ENCODE peak calls at places on chromosomes 4 and X, in five cellular contexts. K, J, W, S and D are unnamed samples.

GRCh38 chr4:173046818-173047217 is 121.8 kb upstream of the GALNT7 start:
- DNase-seq in K (no peak), J (no peak), W (no peak), S (no peak), D (peak; percentile 87)

GRCh38 chr4:57191523-57192034 is 81.4 kb upstream of the IGFBP7 start:
- DNase-seq in K (no peak), W (peak; percentile 37), J (no peak), S (peak; percentile 19), D (peak; percentile 51)

GRCh38 chrX:105488731-105489130 is 268.2 kb upstream of the TEX13A start:
- DNase-seq in K (no peak), S (no peak), W (no peak), J (no peak), D (no peak)

GRCh38 chrX:97490656-97491055 is 606.9 kb downstream of the RPA4 start:
- DNase-seq in K (no peak), W (no peak), S (no peak), J (no peak), D (no peak)

GRCh38 chr4:112492321-112492720 is 23.7 kb downstream of the NEUROG2 start:
- DNase-seq in J (no peak), W (no peak), S (no peak), K (no peak), D (no peak)

GRCh38 chrX:39152106-39152649 is 350.9 kb downstream of the MID1IP1 start:
- DNase-seq in K (peak; percentile 58), W (peak; percentile 54), S (no peak), J (peak; percentile 58), D (no peak)

GRCh38 chr4:152581536-152582160 is 45.8 kb upstream of the FBXW7 start:
- DNase-seq in K (no peak), S (no peak), W (no peak), J (peak; percentile 12), D (no peak)

GRCh38 chr4:7021930-7022658 is 21.1 kb upstream of the TADA2B start:
- DNase-seq in W (no peak), K (no peak), S (no peak), J (no peak), D (peak; percentile 83)

GRCh38 chrX:13008189-13008533 is 33.3 kb downstream of the TMSB4X start:
- DNase-seq in W (no peak), J (peak; percentile 61), K (no peak), S (no peak), D (no peak)

GRCh38 chrX:133983243-133983973 is 2.0 kb downstream of the GPC3 start:
- DNase-seq in J (no peak), S (no peak), K (no peak), W (no peak), D (no peak)

GRCh38 chr4:148026022-148026421 is 294.1 kb downstream of the ARHGAP10 start:
- DNase-seq in J (no peak), S (no peak), K (no peak), W (no peak), D (no peak)

GRCh38 chr4:148023782-148024181 is 291.9 kb downstream of the ARHGAP10 start:
- DNase-seq in W (no peak), S (no peak), K (no peak), J (no peak), D (no peak)

GRCh38 chr4:148022975-148023374 is 291.1 kb downstream of the ARHGAP10 start:
- DNase-seq in J (no peak), K (no peak), S (no peak), W (no peak), D (no peak)

GRCh38 chr4:148017801-148018200 is 285.9 kb downstream of the ARHGAP10 start:
- DNase-seq in J (no peak), K (no peak), W (no peak), S (no peak), D (no peak)

GRCh38 chr4:148021706-148022105 is 289.8 kb downstream of the ARHGAP10 start:
- DNase-seq in K (no peak), S (no peak), W (no peak), J (no peak), D (no peak)
- TF ChIP-seq CTCF in K (no peak), S (no peak), W (no peak), J (no peak), D (no peak)

GRCh38 chrX:71181910-71182799 is 37.5 kb downstream of the NLGN3 start:
- DNase-seq in S (peak; percentile 89), K (peak; percentile 89), W (peak; percentile 89), J (peak; percentile 96), D (peak; percentile 89)

GRCh38 chrX:71177327-71177726 is 32.7 kb downstream of the NLGN3 start:
- DNase-seq in K (no peak), J (no peak), W (no peak), S (no peak), D (no peak)

GRCh38 chrX:71175531-71175930 is 30.9 kb downstream of the NLGN3 start:
- DNase-seq in J (no peak), W (no peak), K (no peak), S (no peak), D (no peak)

GRCh38 chrX:71181558-71181909 is 36.9 kb downstream of the NLGN3 start:
- DNase-seq in J (peak; percentile 83), K (no peak), W (peak; percentile 23), S (peak; percentile 41), D (no peak)

DNA sequence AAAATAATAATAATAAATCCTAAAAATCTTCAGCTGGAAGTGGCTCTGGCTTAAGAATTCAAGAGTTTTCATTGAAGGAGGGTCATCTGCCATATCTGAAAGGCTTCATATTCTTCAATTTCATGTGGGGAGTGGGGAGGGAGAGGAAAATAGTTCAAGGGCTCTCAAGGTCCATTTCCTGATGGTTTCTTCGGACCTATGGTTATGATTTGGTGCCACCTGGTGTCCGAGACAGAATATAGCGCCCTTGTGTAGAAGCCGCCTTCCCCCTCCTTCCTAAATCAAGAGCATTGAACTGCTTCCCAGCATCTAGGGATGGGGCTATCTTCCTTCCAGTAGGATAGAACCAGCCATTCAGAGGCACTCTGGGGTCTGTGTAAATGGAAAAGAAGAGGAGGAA is 34.3 kb downstream of the NLGN3 start:
- DNase-seq in S (peak; percentile 33), J (peak; percentile 79), K (no peak), W (peak; percentile 59), D (peak; percentile 2)
- TF ChIP-seq CTCF in S (peak; percentile 52), J (peak; percentile 44), K (peak; percentile 59), W (peak; percentile 53), D (peak; percentile 67)

DNA sequence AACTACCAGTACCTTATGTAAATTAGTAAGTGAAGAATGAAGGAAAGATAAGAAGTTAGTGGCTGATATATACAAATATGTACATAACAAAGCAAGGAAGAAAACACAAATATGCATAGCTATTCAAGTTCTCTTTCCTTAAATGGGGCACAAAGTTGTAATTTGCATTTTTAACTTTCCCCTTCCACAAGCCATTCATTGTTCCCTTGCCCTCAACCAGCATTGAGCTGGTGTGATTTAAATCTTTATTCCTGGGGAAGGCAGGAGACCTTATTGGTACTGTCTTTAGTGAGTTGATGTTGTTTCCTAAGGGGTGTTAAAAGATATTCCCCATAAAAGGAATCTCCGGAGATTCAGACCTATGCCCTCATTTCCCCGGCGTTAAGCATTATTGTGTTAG is 735.3 kb downstream of the PCDH18 start:
- DNase-seq in S (no peak), J (no peak), K (no peak), W (no peak), D (no peak)
- TF ChIP-seq CTCF in S (no peak), J (no peak), K (no peak), W (no peak), D (no peak)

GRCh38 chr4:101099001-101099400 is 248.3 kb downstream of the PPP3CA start:
- DNase-seq in K (no peak), S (no peak), W (no peak), J (no peak), D (no peak)

GRCh38 chr4:101103381-101104142 is 243.8 kb downstream of the PPP3CA start:
- DNase-seq in S (no peak), J (peak; percentile 80), W (peak; percentile 33), K (no peak), D (no peak)

GRCh38 chr4:101101072-101101471 is 246.3 kb downstream of the PPP3CA start:
- DNase-seq in J (no peak), W (no peak), K (no peak), S (no peak), D (no peak)

GRCh38 chr4:101104264-101105052 is 242.9 kb downstream of the PPP3CA start:
- DNase-seq in S (no peak), K (no peak), W (no peak), J (peak; percentile 25), D (no peak)

DNA sequence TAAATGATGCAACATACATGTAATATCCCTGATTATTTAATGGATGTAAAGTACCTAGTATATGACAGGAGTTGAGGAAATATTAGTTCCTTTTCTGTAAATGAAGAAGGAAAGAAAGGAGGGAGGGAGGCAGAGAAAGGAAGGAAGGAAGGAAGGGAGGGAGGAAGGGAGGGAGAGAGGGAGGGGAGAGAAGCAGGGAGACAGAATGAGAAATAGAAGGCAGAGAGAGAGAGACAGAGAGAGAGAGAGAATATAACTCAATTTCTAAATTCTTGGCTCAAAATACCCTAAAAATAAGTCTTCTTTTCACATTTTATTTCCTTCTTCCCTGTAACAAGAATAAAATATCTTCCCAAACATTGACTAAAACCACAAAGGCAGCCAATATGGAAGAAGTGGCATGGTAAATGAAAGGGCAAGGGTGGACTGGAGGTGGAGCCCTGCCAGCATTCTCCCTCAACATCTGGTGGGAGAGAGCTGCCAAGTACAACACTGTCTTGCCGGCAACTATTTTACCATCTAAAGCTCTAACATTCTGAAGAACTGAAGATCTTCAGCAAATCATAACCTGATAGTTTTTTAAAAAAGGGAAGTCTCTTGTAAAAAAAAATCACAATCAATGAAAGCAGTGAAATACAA is 245.1 kb downstream of the PPP3CA start:
- DNase-seq in W (peak; percentile 41), S (no peak), J (no peak), K (no peak), D (no peak)
- TF ChIP-seq CTCF in W (no peak), S (no peak), J (no peak), K (no peak), D (no peak)

DNA sequence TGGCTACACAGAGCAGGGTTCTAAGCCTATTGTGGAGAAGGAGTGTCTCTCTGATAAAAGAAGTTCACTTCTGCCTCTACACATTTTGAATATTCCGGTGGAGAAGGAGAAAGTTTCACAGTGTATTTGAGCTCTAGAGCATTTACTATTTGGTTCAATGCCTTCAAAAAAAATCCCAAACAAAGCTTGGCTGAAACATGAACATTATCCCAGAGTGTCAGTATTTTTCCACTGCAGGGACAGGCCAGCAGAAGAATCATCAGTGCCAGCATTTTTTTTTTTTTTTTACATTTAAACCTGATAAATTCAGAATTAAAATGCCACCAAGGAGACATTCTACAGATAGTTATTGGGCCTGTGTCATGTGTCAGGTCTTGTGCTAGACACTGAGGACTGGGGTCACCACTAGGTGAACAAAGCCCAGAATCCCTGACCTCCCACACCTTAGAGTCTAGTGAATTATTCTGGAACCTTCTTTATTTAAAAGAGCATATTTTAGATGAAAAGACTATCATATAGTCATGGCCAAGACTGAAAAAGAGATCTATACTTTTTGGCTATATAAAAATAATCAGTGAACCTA is 48.0 kb upstream of the NAP1L5 start:
- DNase-seq in J (no peak), S (no peak), W (no peak), K (no peak), D (no peak)
- TF ChIP-seq CTCF in J (no peak), S (no peak), W (no peak), K (no peak), D (no peak)

GRCh38 chr4:26821677-26822503 is 38.8 kb upstream of the STIM2 start:
- DNase-seq in J (peak; percentile 39), S (no peak), W (peak; percentile 23), K (peak; percentile 59), D (no peak)
- TF ChIP-seq CTCF in J (no peak), S (no peak), W (no peak), K (peak; percentile 14), D (no peak)